ENCODE peak calls at places on chromosomes 6 and 20, in five cellular contexts. N is PC-3, L is SK-N-SH, O is GM23338, J is HCT116. S is an unnamed sample.
A peak's percentile ranks its signal among the peaks of the same experiment; 100 is the strongest.

GRCh38 chr20:51457281-51457932 is 85.1 kb downstream of the NFATC2 start:
- DNase-seq in N (peak; percentile 98), L (peak; percentile 44), O (no peak), J (peak; percentile 24), S (peak; percentile 37)

GRCh38 chr20:50172347-50173013 is 18.1 kb upstream of the CEBPB start:
- DNase-seq in N (no peak), L (no peak), O (peak; percentile 97), J (no peak), S (no peak)

GRCh38 chr20:45469336-45470261 is at the start of gene WFDC2:
- DNase-seq in N (no peak), L (no peak), O (peak; percentile 82), J (no peak), S (no peak)

GRCh38 chr6:30600576-30600975 is 16.5 kb downstream of the PPP1R10 start:
- DNase-seq in N (no peak), L (no peak), O (no peak), J (no peak), S (no peak)

GRCh38 chr20:10313215-10313614 is 94.6 kb downstream of the SNAP25 start:
- DNase-seq in N (no peak), L (no peak), O (no peak), J (no peak), S (no peak)

GRCh38 chr20:60137657-60138245 is 179.5 kb downstream of the CDH26 start:
- DNase-seq in N (peak; percentile 41), L (no peak), O (peak; percentile 44), J (peak; percentile 0), S (peak; percentile 50)

GRCh38 chr6:105675715-105676397 is 273.0 kb upstream of the PREP start:
- DNase-seq in N (peak; percentile 89), L (peak; percentile 12), O (no peak), J (peak; percentile 73), S (no peak)

GRCh38 chr6:159981591-159982245 is 12.8 kb downstream of the IGF2R start:
- DNase-seq in N (no peak), L (no peak), O (no peak), J (no peak), S (peak; percentile 70)

GRCh38 chr6:32940656-32941411 is at the start of gene HLA-DMB:
- DNase-seq in N (peak; percentile 82), L (peak; percentile 53), O (peak; percentile 88), J (peak; percentile 75), S (peak; percentile 91)

GRCh38 chr6:64301307-64302236 is 666.0 kb downstream of the PHF3 start:
- DNase-seq in N (no peak), L (no peak), O (no peak), J (no peak), S (no peak)

GRCh38 chr6:119060255-119060907 is 18.1 kb downstream of the FAM184A start:
- DNase-seq in N (no peak), L (no peak), O (no peak), J (no peak), S (no peak)

GRCh38 chr6:27684264-27685211 is 211.6 kb upstream of the ZNF184 start:
- DNase-seq in N (peak; percentile 95), L (peak; percentile 64), O (peak; percentile 92), J (peak; percentile 94), S (peak; percentile 28)

GRCh38 chr20:64113444-64113775 is 6.0 kb upstream of the NPBWR2 start:
- DNase-seq in N (no peak), L (peak; percentile 9), O (no peak), J (no peak), S (no peak)

GRCh38 chr6:168089186-168090063 is 10.4 kb upstream of the FRMD1 start:
- DNase-seq in N (no peak), L (peak; percentile 21), O (no peak), J (no peak), S (no peak)
- TF ChIP-seq EZH2phosphoT487 in N (no peak), L (no peak), O (no peak), J (no peak), S (no peak)

GRCh38 chr6:56535626-56536025 is 107.1 kb downstream of the DST start:
- DNase-seq in N (no peak), L (no peak), O (no peak), J (no peak), S (no peak)

GRCh38 chr6:56536536-56536935 is 106.2 kb downstream of the DST start:
- DNase-seq in N (peak; percentile 29), L (no peak), O (no peak), J (no peak), S (no peak)

GRCh38 chr6:56539503-56540105 is 103.1 kb downstream of the DST start:
- DNase-seq in N (peak; percentile 42), L (no peak), O (no peak), J (no peak), S (no peak)

GRCh38 chr6:56538851-56539250 is 103.8 kb downstream of the DST start:
- DNase-seq in N (no peak), L (no peak), O (no peak), J (no peak), S (no peak)

DNA sequence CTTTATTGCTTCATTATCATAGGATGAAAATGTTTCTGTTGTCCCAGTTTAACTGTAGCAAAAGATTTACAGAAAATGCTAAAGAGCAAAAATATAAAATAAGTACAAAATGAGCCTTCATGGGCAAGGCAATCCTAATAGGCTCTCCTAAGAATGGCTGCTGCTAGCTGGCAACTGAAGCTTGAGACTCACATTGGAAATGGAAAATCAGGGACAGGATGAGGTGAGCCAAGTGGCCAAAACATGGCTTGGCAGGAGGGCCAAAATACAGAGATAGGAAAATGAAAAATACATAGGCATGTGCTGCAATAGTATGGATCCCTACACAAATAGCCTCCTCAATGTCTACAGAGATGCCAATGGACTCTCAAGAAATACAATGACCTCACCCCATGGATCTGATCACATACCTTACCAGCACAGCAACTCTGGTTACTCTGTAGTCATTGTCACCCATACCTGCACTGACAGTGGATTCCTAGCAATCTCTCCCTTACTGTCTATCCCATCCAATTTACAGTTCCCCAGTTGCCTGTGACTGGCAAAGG is 105.4 kb downstream of the DST start:
- DNase-seq in N (no peak), L (no peak), O (no peak), J (no peak), S (no peak)
- H3K27ac ChIP-seq in N (peak overlapping the region; percentile 54), L (no peak overlapping the region), O (no peak overlapping the region), J (no peak overlapping the region), S (no peak overlapping the region)

GRCh38 chr20:55880361-55880760 is 125.0 kb downstream of the CBLN4 start:
- DNase-seq in N (no peak), L (no peak), O (no peak), J (no peak), S (no peak)
- TF ChIP-seq EZH2phosphoT487 in N (no peak), L (no peak), O (no peak), J (no peak), S (no peak)

DNA sequence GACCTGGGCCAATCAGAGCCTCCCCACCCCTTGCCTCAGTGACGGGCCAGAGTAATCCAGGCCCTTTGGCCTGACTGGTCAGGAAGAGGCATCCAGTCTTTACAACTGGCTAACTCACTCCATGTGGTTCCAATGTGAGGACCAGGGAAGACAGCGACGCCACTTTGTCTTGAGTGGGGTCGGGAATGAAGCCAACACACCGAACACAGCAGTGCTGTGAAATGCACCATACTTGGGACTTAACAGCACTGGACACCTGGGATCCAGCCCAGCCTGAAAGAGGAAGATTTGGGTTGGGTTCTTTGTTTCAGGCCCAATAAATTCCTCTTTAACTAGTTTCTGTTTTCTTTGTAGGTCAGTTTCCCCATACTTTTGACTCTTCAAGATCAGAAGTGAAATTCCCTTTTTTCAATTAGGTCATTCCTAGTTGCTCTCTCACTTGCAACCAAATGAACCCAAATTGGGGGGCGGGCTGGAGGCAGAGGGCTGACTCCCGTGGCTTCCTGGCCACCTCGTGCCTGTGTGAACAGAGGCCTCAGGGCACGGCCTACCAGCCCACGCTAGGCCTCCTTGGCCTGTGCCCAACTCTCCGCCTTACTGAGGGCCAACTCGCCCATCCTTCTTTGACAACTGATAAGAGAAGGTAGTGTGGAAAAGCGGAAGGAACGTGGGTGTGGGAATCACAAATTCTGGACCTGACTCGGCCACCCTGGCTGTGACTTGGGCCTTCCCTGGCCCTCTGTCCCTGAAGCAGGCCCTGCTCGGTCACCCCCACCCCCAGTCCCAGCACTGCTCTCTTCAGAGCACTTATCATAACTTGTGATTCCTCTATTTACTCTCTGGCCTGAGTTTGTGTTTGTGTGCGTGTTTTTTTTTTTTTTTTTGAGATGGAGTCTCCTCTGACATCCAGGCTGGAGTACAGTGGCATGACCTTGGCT is 17.0 kb downstream of the SULF2 start:
- DNase-seq in N (no peak), L (no peak), O (no peak), J (no peak), S (no peak)
- H3K27ac ChIP-seq in N (no peak overlapping the region), L (no peak overlapping the region), O (no peak overlapping the region), J (no peak overlapping the region), S (no peak overlapping the region)

GRCh38 chr6:21332077-21332476 is 261.5 kb upstream of the SOX4 start:
- DNase-seq in N (no peak), L (no peak), O (no peak), J (no peak), S (no peak)

GRCh38 chr6:21327326-21328140 is 266.0 kb upstream of the SOX4 start:
- DNase-seq in N (no peak), L (no peak), O (peak; percentile 87), J (no peak), S (no peak)

GRCh38 chr6:21333715-21334114 is 259.8 kb upstream of the SOX4 start:
- DNase-seq in N (no peak), L (no peak), O (no peak), J (no peak), S (no peak)

GRCh38 chr6:21325201-21325856 is 268.2 kb upstream of the SOX4 start:
- DNase-seq in N (peak; percentile 59), L (no peak), O (no peak), J (no peak), S (no peak)

GRCh38 chr6:21331221-21331620 is 262.3 kb upstream of the SOX4 start:
- DNase-seq in N (no peak), L (no peak), O (no peak), J (no peak), S (no peak)
- TF ChIP-seq EZH2phosphoT487 in N (no peak), L (no peak), O (no peak), J (no peak), S (no peak)

GRCh38 chr20:1838479-1839279 is 56.5 kb upstream of the SIRPA start:
- DNase-seq in N (no peak), L (peak; percentile 76), O (peak; percentile 24), J (no peak), S (no peak)

GRCh38 chr20:1844723-1845523 is 50.3 kb upstream of the SIRPA start:
- DNase-seq in N (no peak), L (peak; percentile 52), O (no peak), J (no peak), S (peak; percentile 5)

GRCh38 chr20:1840865-1841553 is 54.2 kb upstream of the SIRPA start:
- DNase-seq in N (no peak), L (no peak), O (no peak), J (no peak), S (no peak)

GRCh38 chr20:1842281-1842680 is 52.9 kb upstream of the SIRPA start:
- DNase-seq in N (no peak), L (no peak), O (no peak), J (no peak), S (no peak)

DNA sequence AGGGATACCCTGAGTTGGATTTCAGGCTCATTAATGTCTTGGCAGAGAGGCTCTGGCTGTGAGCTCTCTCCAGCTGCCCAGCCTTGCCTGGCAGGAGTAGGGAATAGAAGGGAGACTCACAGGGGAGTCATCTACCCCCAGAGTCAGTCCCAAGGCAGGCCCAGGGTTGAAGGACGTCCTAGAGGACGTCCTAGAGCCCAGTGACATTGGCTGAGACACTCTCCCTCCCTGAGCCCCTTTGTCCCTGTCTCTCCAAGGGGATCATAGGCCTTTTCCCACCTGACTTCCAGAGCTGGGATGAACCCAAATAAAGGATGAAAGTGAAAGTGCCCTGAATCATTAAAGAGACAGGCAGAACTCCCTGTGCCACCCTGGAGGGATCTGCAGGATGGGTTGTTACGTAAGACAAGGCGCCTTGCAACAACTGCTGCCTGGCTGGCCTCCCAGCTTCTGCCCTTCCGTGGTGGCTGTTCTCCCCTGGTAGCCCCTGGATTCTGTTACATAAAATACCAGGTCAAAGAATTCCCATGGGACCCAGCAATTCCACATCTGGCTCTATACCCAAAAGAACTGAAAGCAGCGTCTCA is 53.6 kb upstream of the SIRPA start:
- DNase-seq in N (no peak), L (no peak), O (no peak), J (no peak), S (no peak)
- H3K27ac ChIP-seq in N (no peak overlapping the region), L (no peak overlapping the region), O (no peak overlapping the region), J (no peak overlapping the region), S (no peak overlapping the region)